ENCODE peak calls at places on chromosomes 3 and 15, in ten cellular contexts. Y, R, T, P, O, S, N, C, Q and A are unnamed samples.

GRCh38 chr3:55797084-55797483 is 310.0 kb upstream of the WNT5A start:
- DNase-seq in T (no peak), O (no peak), R (no peak), Y (no peak), S (no peak), C (no peak), P (no peak), N (no peak), Q (no peak), A (no peak)

GRCh38 chr3:100032262-100032661 is 82.0 kb downstream of the FILIP1L start:
- DNase-seq in N (no peak), R (no peak), S (no peak), C (no peak), T (peak), P (no peak), Y (peak), Q (no peak), O (peak), A (no peak)

GRCh38 chr3:156606729-156607128 is 51.8 kb upstream of the SSR3 start:
- DNase-seq in T (no peak), O (no peak), C (no peak), Y (peak), Q (no peak), P (no peak), S (no peak), N (no peak), R (no peak), A (no peak)

GRCh38 chr3:52904552-52904951 is 7.2 kb upstream of the STIMATE start:
- DNase-seq in O (no peak), N (no peak), R (no peak), S (no peak), T (no peak), C (no peak), P (no peak), Q (no peak), Y (no peak), A (no peak)

GRCh38 chr15:74830868-74831267 is 4.4 kb downstream of the CPLX3 start:
- DNase-seq in Y (no peak), P (no peak), Q (no peak), C (no peak), O (no peak), T (peak), R (no peak), N (no peak), S (no peak), A (no peak)

GRCh38 chr3:115236496-115236895 is 89.4 kb upstream of the ZBTB20 start:
- DNase-seq in C (no peak), P (no peak), O (no peak), Q (no peak), Y (no peak), T (peak), S (no peak), N (no peak), R (no peak), A (no peak)

GRCh38 chr3:40877651-40878463 is 321.4 kb upstream of the CTNNB1 start:
- DNase-seq in T (peak), O (peak), N (no peak), Q (peak), C (no peak), S (peak), P (peak), R (no peak), Y (peak), A (no peak)

GRCh38 chr15:98903377-98904018 is 104.1 kb downstream of the PGPEP1L start:
- DNase-seq in S (no peak), Y (peak), R (no peak), T (peak), P (no peak), N (peak), Q (no peak), O (peak), C (no peak), A (no peak)

GRCh38 chr3:43540625-43541024 is 81.2 kb downstream of the ANO10 start:
- DNase-seq in O (no peak), N (no peak), Q (no peak), R (no peak), T (peak), P (no peak), S (no peak), Y (peak), C (no peak), A (no peak)

GRCh38 chr15:39084683-39085530 is 496.0 kb upstream of the THBS1 start:
- DNase-seq in P (no peak), O (peak), Y (peak), Q (peak), N (peak), S (peak), T (peak), C (peak), R (no peak), A (no peak)

GRCh38 chr3:112745567-112746248 is 101.0 kb downstream of the CD200R1L start:
- DNase-seq in T (no peak), P (no peak), O (no peak), N (no peak), S (no peak), R (no peak), Y (no peak), C (no peak), Q (no peak), A (no peak)

GRCh38 chr3:15557511-15557946 is 36.0 kb upstream of the COLQ start:
- DNase-seq in N (peak), Y (peak), O (peak), R (peak), T (peak), Q (peak), C (peak), P (peak), S (peak), A (peak)

GRCh38 chr3:58036287-58037032 is 28.2 kb downstream of the FLNB start:
- DNase-seq in R (no peak), Q (no peak), O (no peak), Y (no peak), C (no peak), T (no peak), P (no peak), S (no peak), N (no peak), A (no peak)

GRCh38 chr3:33440578-33441321 is 545 bp upstream of the UBP1 start:
- DNase-seq in P (peak), C (peak), S (peak), T (peak), R (peak), O (peak), Y (peak), N (peak), Q (no peak), A (peak)

GRCh38 chr3:85148056-85148455 is 189.3 kb downstream of the CADM2 start:
- DNase-seq in T (no peak), Y (no peak), Q (no peak), S (no peak), P (no peak), R (peak), N (no peak), C (no peak), O (no peak), A (no peak)

GRCh38 chr3:76500746-76501275 is 539.1 kb upstream of the ROBO2 start:
- DNase-seq in Y (peak), Q (no peak), R (no peak), N (no peak), T (peak), P (no peak), C (no peak), O (no peak), S (no peak), A (no peak)

GRCh38 chr3:114446605-114447004 is 152.8 kb downstream of the TIGIT start:
- DNase-seq in R (no peak), T (no peak), Q (no peak), C (no peak), S (no peak), Y (no peak), P (no peak), N (no peak), O (peak), A (no peak)

GRCh38 chr3:81072591-81072990 is 688.9 kb downstream of the GBE1 start:
- DNase-seq in S (no peak), Q (no peak), T (no peak), P (no peak), R (no peak), Y (no peak), N (no peak), C (no peak), O (no peak), A (no peak)

GRCh38 chr15:101070502-101071273 is 151.5 kb downstream of the LRRK1 start:
- DNase-seq in R (no peak), Q (no peak), S (peak), T (peak), O (peak), C (no peak), P (no peak), N (peak), Y (peak), A (no peak)

GRCh38 chr3:58620446-58620845 is 43.3 kb upstream of the FAM107A start:
- DNase-seq in O (no peak), C (no peak), N (no peak), T (no peak), S (no peak), Y (no peak), P (no peak), Q (no peak), R (no peak), A (no peak)

GRCh38 chr3:122689587-122689986 is 8.9 kb downstream of the PARP14 start:
- DNase-seq in P (no peak), Q (no peak), R (no peak), S (peak), Y (no peak), T (peak), C (no peak), N (peak), O (no peak), A (no peak)

GRCh38 chr3:49802719-49803463 is at the start of gene INKA1:
- DNase-seq in R (peak), Q (peak), T (peak), Y (peak), P (peak), O (peak), N (no peak), S (peak), C (peak), A (peak)

GRCh38 chr3:49801160-49801559 is 1.5 kb upstream of the CDHR4 start:
- DNase-seq in N (no peak), Y (no peak), R (no peak), Q (no peak), C (no peak), T (no peak), P (no peak), O (no peak), S (no peak), A (no peak)

GRCh38 chr3:49805367-49805782 is 2.3 kb downstream of the INKA1 start:
- DNase-seq in S (no peak), P (no peak), Q (peak), N (no peak), T (peak), C (peak), O (no peak), Y (peak), R (peak), A (no peak)

GRCh38 chr3:49804141-49805041 is 1.3 kb downstream of the INKA1 start:
- DNase-seq in Y (no peak), S (no peak), P (no peak), N (no peak), R (no peak), O (peak), C (no peak), T (no peak), Q (no peak), A (no peak)

GRCh38 chr3:49803464-49804140 is 541 bp downstream of the INKA1 start:
- DNase-seq in Y (peak), P (peak), T (no peak), Q (peak), S (no peak), R (no peak), N (no peak), C (peak), O (peak), A (no peak)
- TF ChIP-seq CTCF in Y (no peak), P (no peak), T (peak), Q (no peak), S (no peak), R (no peak), N (no peak), C (no peak), O (peak), A (peak)

GRCh38 chr3:188264231-188265213 is 110.6 kb downstream of the LPP start:
- DNase-seq in O (no peak), R (no peak), C (no peak), T (peak), Q (no peak), Y (peak), P (no peak), N (no peak), S (peak), A (no peak)
- H3K4me3 ChIP-seq in O (no peak), R (no peak), C (no peak), T (peak), Q (no peak), Y (no peak), P (no peak), N (no peak), S (no peak), A (no peak)

GRCh38 chr15:85312925-85313324 is 67.5 kb upstream of the AKAP13 start:
- DNase-seq in N (peak), C (no peak), O (no peak), P (no peak), S (peak), Q (no peak), Y (peak), R (no peak), T (peak), A (no peak)
- TF ChIP-seq CTCF in N (peak), C (peak), O (peak), P (no peak), S (peak), Q (no peak), Y (peak), R (peak), T (peak), A (peak)

GRCh38 chr3:64449026-64449425 is 223.8 kb upstream of the PRICKLE2 start:
- DNase-seq in R (no peak), P (no peak), C (no peak), Y (no peak), S (no peak), Q (no peak), T (no peak), N (no peak), O (no peak), A (peak)

GRCh38 chr3:64443553-64444331 is 218.5 kb upstream of the PRICKLE2 start:
- DNase-seq in Q (no peak), N (no peak), R (no peak), O (no peak), C (no peak), S (no peak), T (peak), Y (peak), P (no peak), A (no peak)

GRCh38 chr3:64444619-64445317 is 219.5 kb upstream of the PRICKLE2 start:
- DNase-seq in S (no peak), Y (no peak), R (no peak), O (no peak), T (no peak), C (no peak), Q (no peak), N (no peak), P (peak), A (no peak)

GRCh38 chr3:64441861-64442260 is 216.6 kb upstream of the PRICKLE2 start:
- DNase-seq in R (no peak), C (no peak), Y (peak), N (no peak), P (no peak), T (no peak), Q (no peak), S (no peak), O (no peak), A (no peak)

DNA sequence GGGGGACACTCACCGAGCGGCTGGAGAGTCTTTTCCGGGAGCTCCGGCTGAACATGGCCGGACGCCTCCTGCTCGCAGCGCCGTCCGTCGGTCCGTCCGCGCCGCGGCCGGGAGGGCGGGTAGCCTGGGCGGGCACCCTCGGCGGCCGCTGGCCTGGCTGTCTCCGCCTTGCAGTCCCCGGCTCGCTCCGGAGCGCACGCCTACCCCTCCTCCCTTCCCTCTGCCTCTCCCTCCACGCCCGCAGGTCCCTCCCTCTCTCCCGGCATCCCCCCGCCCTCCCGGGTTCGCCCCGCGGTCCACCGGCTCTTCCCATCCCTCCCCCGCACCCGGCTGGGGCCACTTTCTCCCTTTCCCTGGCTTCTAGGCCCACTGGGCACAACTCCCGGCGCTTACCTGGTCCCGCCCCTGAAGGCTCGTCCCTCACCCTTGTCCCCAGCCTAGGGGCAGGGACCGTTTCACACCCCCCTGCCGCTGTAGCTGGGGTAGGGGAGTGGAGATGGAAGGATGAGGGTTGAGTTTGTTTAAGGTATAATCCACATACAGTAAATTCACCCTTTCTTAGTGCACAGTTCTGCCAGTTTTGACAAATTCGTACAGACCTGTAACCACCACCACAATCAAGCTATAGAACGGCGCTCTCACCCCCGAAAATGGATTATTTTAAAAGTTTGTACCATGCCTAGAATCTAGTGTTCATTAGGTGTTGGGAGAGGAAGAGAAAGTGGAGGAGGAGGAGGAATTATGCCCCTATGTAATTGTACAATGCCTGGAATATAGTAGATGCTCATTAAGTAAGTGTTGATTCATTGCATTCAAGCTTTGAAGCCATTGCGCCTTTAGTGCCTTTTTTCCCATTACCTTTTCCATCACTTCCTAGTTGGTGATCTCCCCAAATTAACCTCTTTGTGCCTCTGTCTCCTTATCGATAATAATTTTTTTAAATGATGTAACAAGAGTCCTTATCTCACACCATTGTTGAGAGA is 220.3 kb upstream of the PRICKLE2 start:
- DNase-seq in N (no peak), Q (peak), Y (peak), P (peak), T (peak), C (no peak), O (no peak), R (peak), S (no peak), A (no peak)
- H3K4me3 ChIP-seq in N (peak), Q (peak), Y (peak), P (peak), T (peak), C (no peak), O (peak), R (peak), S (no peak), A (peak)

DNA sequence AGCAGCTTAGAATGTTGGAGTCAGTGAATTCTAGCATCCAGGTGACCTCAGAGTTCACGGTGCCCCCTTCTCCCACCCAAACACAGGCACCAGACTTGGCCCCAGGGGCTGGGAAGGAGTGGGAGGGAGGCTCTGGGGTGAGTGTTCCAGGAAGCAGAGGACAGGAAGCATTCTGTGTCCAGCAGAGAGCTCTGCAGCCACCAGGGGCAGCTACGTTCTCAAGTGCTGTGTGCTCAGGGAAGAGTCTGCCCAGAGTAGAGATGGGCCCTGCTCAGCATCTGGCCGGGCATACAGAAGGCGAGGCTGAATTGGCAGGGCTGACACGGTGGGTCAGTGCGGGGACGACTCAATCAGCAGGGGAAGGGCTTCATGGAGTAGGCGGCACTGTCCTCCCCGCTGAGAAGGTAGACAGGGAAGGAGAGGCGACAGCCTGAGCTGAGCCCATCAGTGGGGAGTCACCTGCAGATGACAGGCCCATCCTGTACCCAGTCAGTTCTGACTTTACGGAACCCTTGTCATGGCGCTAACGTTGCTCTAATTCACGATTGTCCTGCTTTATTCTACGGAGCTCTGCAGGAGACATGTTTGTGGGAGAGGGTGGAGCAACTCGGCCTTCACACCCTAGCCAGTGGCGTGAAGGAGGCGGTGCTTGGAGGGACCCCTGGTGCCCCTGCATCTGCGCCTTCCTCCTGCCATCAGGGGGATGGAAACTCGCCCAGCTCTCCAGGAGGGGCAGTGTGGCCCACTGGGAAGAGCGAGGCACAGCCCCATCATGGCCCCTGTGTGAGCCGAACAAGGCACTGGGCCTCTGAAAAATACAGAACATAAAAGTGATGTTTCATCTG is 82.1 kb downstream of the C3orf70 start:
- DNase-seq in C (no peak), T (peak), R (peak), Y (peak), O (peak), P (peak), S (peak), N (no peak), Q (peak), A (no peak)
- TF ChIP-seq CTCF in C (no peak), T (peak), R (peak), Y (peak), O (peak), P (peak), S (peak), N (peak), Q (peak), A (peak)

DNA sequence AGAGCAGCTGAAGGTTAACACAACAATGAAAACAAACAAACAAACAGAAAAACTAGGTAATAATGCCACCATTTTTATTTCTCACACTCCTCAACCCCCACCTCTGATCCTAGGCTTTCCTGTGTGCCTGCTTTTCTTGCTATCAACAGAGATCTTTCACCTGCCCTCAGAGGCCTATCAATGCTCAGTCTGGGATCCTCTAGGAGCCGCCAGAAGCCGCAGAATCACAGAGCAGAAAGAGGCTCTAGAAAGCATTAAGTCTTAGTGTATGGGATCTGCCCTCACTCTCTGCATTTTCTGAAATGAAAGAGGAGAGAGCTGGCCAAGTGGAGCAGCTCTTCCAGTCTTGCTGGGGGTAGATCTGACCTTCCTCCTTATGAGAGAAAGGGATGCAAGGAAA is 306.8 kb downstream of the TUSC7 start:
- DNase-seq in R (no peak), T (no peak), P (peak), Q (no peak), S (no peak), O (no peak), N (no peak), Y (no peak), C (no peak), A (no peak)
- H3K4me3 ChIP-seq in R (no peak), T (no peak), P (no peak), Q (no peak), S (no peak), O (no peak), N (no peak), Y (no peak), C (no peak), A (no peak)

DNA sequence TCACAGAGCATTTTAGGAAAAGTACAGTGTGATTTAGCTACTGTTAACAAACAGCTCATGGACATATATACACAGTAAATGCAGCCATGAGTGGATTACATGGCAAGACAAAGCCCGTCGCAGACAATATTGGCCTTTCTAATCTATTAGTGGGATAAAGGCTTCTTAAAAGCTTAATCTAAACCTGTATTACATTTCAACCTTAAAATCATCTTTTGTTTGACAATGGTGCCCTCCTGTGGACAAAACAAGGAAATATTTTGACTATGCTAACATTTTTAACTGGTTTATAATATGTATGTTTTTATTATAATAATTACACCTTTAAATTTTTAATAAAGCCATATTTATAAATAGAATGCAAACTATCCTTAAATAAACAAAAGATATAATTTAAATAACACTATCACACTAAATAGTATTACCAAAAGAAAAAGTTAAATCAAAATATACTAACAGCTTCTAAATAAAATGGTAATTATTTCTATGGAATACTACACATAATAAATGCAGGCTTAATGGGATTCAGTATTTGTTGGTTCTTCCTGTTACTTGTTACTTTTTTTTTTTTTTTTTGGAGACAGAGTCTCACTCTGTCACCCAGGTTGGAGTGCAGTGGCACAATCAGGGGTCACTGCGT is 38.6 kb downstream of the TAFA4 start:
- DNase-seq in S (peak), Y (peak), C (no peak), R (peak), P (peak), T (peak), Q (no peak), O (peak), N (no peak), A (no peak)
- TF ChIP-seq CTCF in S (peak), Y (peak), C (peak), R (peak), P (peak), T (peak), Q (peak), O (peak), N (peak), A (peak)

GRCh38 chr3:195042741-195043611 is 228.0 kb downstream of the XXYLT1 start:
- DNase-seq in T (no peak), Y (no peak), R (no peak), P (no peak), S (no peak), Q (no peak), O (peak), N (no peak), C (no peak), A (no peak)
- H3K4me3 ChIP-seq in T (no peak), Y (no peak), R (no peak), P (no peak), S (no peak), Q (no peak), O (no peak), N (no peak), C (no peak), A (no peak)